ENCODE peak calls at places on chromosomes 6 and 20, in six cellular contexts. J is progenitor cell of endocrine pancreas; C is DMS153; U is ureter; O is activated T-cell treated with anti-CD3 and anti-CD28 coated beads, Interleukin-2, amount 50 U/mL, for 72 hours; M is naive thymus-derived CD8-positive, alpha-beta T cell. G is an unnamed sample.

GRCh38 chr6:32177182-32177787 is 920 bp upstream of the RNF5 start:
- DNase-seq in J (no peak), C (peak; percentile 60), U (no peak), O (peak; percentile 48), M (no peak), G (no peak)

GRCh38 chr20:10449270-10449669 is 14.2 kb downstream of the SLX4IP start:
- DNase-seq in J (no peak), C (no peak), U (no peak), O (no peak), M (no peak), G (no peak)

GRCh38 chr6:140401666-140402255 is 1027.3 kb upstream of the CITED2 start:
- DNase-seq in J (no peak), C (no peak), U (no peak), O (no peak), M (no peak), G (no peak)

GRCh38 chr6:139981810-139982550 is 607.5 kb upstream of the CITED2 start:
- DNase-seq in J (no peak), C (peak; percentile 61), U (no peak), O (no peak), M (no peak), G (no peak)

GRCh38 chr6:43570876-43571441 is 4.9 kb downstream of the XPO5 start:
- DNase-seq in J (no peak), C (no peak), U (no peak), O (peak; percentile 44), M (no peak), G (no peak)

GRCh38 chr20:47008842-47009518 is 114.3 kb downstream of the EYA2 start:
- DNase-seq in J (no peak), C (peak; percentile 54), U (no peak), O (no peak), M (no peak), G (no peak)

GRCh38 chr6:40492126-40492525 is 95.0 kb downstream of the LRFN2 start:
- DNase-seq in J (no peak), C (no peak), U (peak; percentile 56), O (no peak), M (no peak), G (no peak)

GRCh38 chr20:18677126-18677525 is 89.3 kb downstream of the DTD1 start:
- DNase-seq in J (no peak), C (no peak), U (no peak), O (no peak), M (no peak), G (no peak)

GRCh38 chr20:51457281-51457932 is 85.1 kb downstream of the NFATC2 start:
- DNase-seq in J (no peak), C (no peak), U (peak; percentile 58), O (no peak), M (no peak), G (no peak)

GRCh38 chr6:44738652-44739141 is 351.2 kb downstream of the CDC5L start:
- DNase-seq in J (no peak), C (no peak), U (no peak), O (no peak), M (no peak), G (no peak)

GRCh38 chr6:148868314-148868713 is 121.5 kb downstream of the UST start:
- DNase-seq in J (no peak), C (no peak), U (no peak), O (no peak), M (no peak), G (no peak)

GRCh38 chr6:92267335-92267734 is 1152.0 kb downstream of the EPHA7 start:
- DNase-seq in J (no peak), C (no peak), U (no peak), O (no peak), M (no peak), G (no peak)

GRCh38 chr20:57835462-57836455 is 125.9 kb upstream of the PMEPA1 start:
- DNase-seq in J (no peak), C (peak; percentile 10), U (no peak), O (no peak), M (no peak), G (no peak)

GRCh38 chr6:20168668-20169633 is 43.3 kb downstream of the MBOAT1 start:
- DNase-seq in J (no peak), C (no peak), U (peak; percentile 47), O (no peak), M (no peak), G (no peak)

GRCh38 chr6:114100421-114100820 is 129.5 kb upstream of the HDAC2 start:
- DNase-seq in J (no peak), C (no peak), U (no peak), O (no peak), M (no peak), G (no peak)

GRCh38 chr6:137389150-137389664 is 105.0 kb downstream of the OLIG3 start:
- DNase-seq in J (no peak), C (no peak), U (no peak), O (peak; percentile 87), M (peak; percentile 38), G (peak; percentile 60)